ENCODE peak calls at places on chromosomes 5 and 9, in ten cellular contexts. One of them, this sample, is unnamed.

GRCh38 chr9:27791311-27791710 is 218.0 kb upstream of the C9orf72 start:
- DNase-seq in fibroblast of the aortic adventitia: no peak
- DNase-seq in ovary: no peak
- DNase-seq in IMR-90: no peak
- DNase-seq in spleen: no peak
- DNase-seq in heart right ventricle: no peak
- DNase-seq in GM12864: no peak
- DNase-seq in cardiac muscle cell: no peak
- DNase-seq in esophagus squamous epithelium: no peak
- DNase-seq in AG04450: no peak
- DNase-seq in this sample: peak

GRCh38 chr5:78537406-78537805 is 111.2 kb downstream of the LHFPL2 start:
- DNase-seq in fibroblast of the aortic adventitia: no peak
- DNase-seq in ovary: no peak
- DNase-seq in IMR-90: no peak
- DNase-seq in spleen: no peak
- DNase-seq in heart right ventricle: no peak
- DNase-seq in GM12864: no peak
- DNase-seq in cardiac muscle cell: no peak
- DNase-seq in esophagus squamous epithelium: no peak
- DNase-seq in AG04450: no peak
- DNase-seq in this sample: no peak

GRCh38 chr5:60195083-60195482 is 301.6 kb upstream of the PDE4D start:
- DNase-seq in fibroblast of the aortic adventitia: no peak
- DNase-seq in ovary: no peak
- DNase-seq in IMR-90: no peak
- DNase-seq in spleen: no peak
- DNase-seq in heart right ventricle: no peak
- DNase-seq in GM12864: no peak
- DNase-seq in cardiac muscle cell: no peak
- DNase-seq in esophagus squamous epithelium: no peak
- DNase-seq in AG04450: no peak
- DNase-seq in this sample: no peak

GRCh38 chr9:77224750-77225312 is 47.5 kb downstream of the VPS13A start:
- DNase-seq in fibroblast of the aortic adventitia: peak
- DNase-seq in ovary: no peak
- DNase-seq in IMR-90: peak
- DNase-seq in spleen: no peak
- DNase-seq in heart right ventricle: no peak
- DNase-seq in GM12864: no peak
- DNase-seq in cardiac muscle cell: peak
- DNase-seq in esophagus squamous epithelium: no peak
- DNase-seq in AG04450: peak
- DNase-seq in this sample: peak

GRCh38 chr5:74507596-74507995 is 132.9 kb downstream of the ENC1 start:
- DNase-seq in fibroblast of the aortic adventitia: no peak
- DNase-seq in ovary: no peak
- DNase-seq in IMR-90: no peak
- DNase-seq in spleen: no peak
- DNase-seq in heart right ventricle: no peak
- DNase-seq in GM12864: no peak
- DNase-seq in cardiac muscle cell: no peak
- DNase-seq in esophagus squamous epithelium: no peak
- DNase-seq in AG04450: no peak
- DNase-seq in this sample: no peak

GRCh38 chr5:140563554-140563953 is 844 bp downstream of the APBB3 start:
- DNase-seq in fibroblast of the aortic adventitia: no peak
- DNase-seq in ovary: peak
- DNase-seq in IMR-90: no peak
- DNase-seq in spleen: peak
- DNase-seq in heart right ventricle: no peak
- DNase-seq in GM12864: no peak
- DNase-seq in cardiac muscle cell: no peak
- DNase-seq in esophagus squamous epithelium: no peak
- DNase-seq in AG04450: no peak
- DNase-seq in this sample: no peak

GRCh38 chr5:17992296-17992695 is 358.0 kb downstream of the TAF11L14 start:
- DNase-seq in fibroblast of the aortic adventitia: no peak
- DNase-seq in ovary: no peak
- DNase-seq in IMR-90: no peak
- DNase-seq in spleen: no peak
- DNase-seq in heart right ventricle: no peak
- DNase-seq in GM12864: no peak
- DNase-seq in cardiac muscle cell: no peak
- DNase-seq in esophagus squamous epithelium: no peak
- DNase-seq in AG04450: no peak
- DNase-seq in this sample: no peak

GRCh38 chr5:43556857-43557593 is at the start of gene PAIP1:
- DNase-seq in fibroblast of the aortic adventitia: peak
- DNase-seq in ovary: peak
- DNase-seq in IMR-90: peak
- DNase-seq in spleen: peak
- DNase-seq in heart right ventricle: peak
- DNase-seq in GM12864: peak
- DNase-seq in cardiac muscle cell: peak
- DNase-seq in esophagus squamous epithelium: peak
- DNase-seq in AG04450: peak
- DNase-seq in this sample: peak

GRCh38 chr5:39216621-39217020 is 2.7 kb downstream of the FYB1 start:
- DNase-seq in fibroblast of the aortic adventitia: no peak
- DNase-seq in ovary: no peak
- DNase-seq in IMR-90: no peak
- DNase-seq in spleen: no peak
- DNase-seq in heart right ventricle: no peak
- DNase-seq in GM12864: no peak
- DNase-seq in cardiac muscle cell: no peak
- DNase-seq in esophagus squamous epithelium: no peak
- DNase-seq in AG04450: no peak
- DNase-seq in this sample: no peak

GRCh38 chr5:39214912-39215709 is 4.3 kb downstream of the FYB1 start:
- DNase-seq in fibroblast of the aortic adventitia: no peak
- DNase-seq in ovary: no peak
- DNase-seq in IMR-90: no peak
- DNase-seq in spleen: no peak
- DNase-seq in heart right ventricle: no peak
- DNase-seq in GM12864: no peak
- DNase-seq in cardiac muscle cell: no peak
- DNase-seq in esophagus squamous epithelium: no peak
- DNase-seq in AG04450: no peak
- DNase-seq in this sample: no peak

GRCh38 chr5:39211773-39212172 is 7.6 kb downstream of the FYB1 start:
- DNase-seq in fibroblast of the aortic adventitia: no peak
- DNase-seq in ovary: no peak
- DNase-seq in IMR-90: no peak
- DNase-seq in spleen: no peak
- DNase-seq in heart right ventricle: no peak
- DNase-seq in GM12864: no peak
- DNase-seq in cardiac muscle cell: no peak
- DNase-seq in esophagus squamous epithelium: no peak
- DNase-seq in AG04450: no peak
- DNase-seq in this sample: no peak

GRCh38 chr5:39215857-39216256 is 3.5 kb downstream of the FYB1 start:
- DNase-seq in fibroblast of the aortic adventitia: no peak
- DNase-seq in ovary: no peak
- DNase-seq in IMR-90: no peak
- DNase-seq in spleen: no peak
- DNase-seq in heart right ventricle: no peak
- DNase-seq in GM12864: no peak
- DNase-seq in cardiac muscle cell: no peak
- DNase-seq in esophagus squamous epithelium: no peak
- DNase-seq in AG04450: no peak
- DNase-seq in this sample: no peak

GRCh38 chr5:39213437-39214207 is 5.7 kb downstream of the FYB1 start:
- DNase-seq in fibroblast of the aortic adventitia: no peak
- DNase-seq in ovary: no peak
- DNase-seq in IMR-90: no peak
- DNase-seq in spleen: no peak
- DNase-seq in heart right ventricle: no peak
- DNase-seq in GM12864: no peak
- DNase-seq in cardiac muscle cell: no peak
- DNase-seq in esophagus squamous epithelium: no peak
- DNase-seq in AG04450: no peak
- DNase-seq in this sample: no peak
- H3K4me3 ChIP-seq in fibroblast of the aortic adventitia: no peak
- H3K4me3 ChIP-seq in ovary: no peak
- H3K4me3 ChIP-seq in IMR-90: no peak
- H3K4me3 ChIP-seq in spleen: peak
- H3K4me3 ChIP-seq in heart right ventricle: no peak
- H3K4me3 ChIP-seq in GM12864: no peak
- H3K4me3 ChIP-seq in cardiac muscle cell: no peak
- H3K4me3 ChIP-seq in esophagus squamous epithelium: no peak
- H3K4me3 ChIP-seq in AG04450: no peak
- H3K4me3 ChIP-seq in this sample: no peak

DNA sequence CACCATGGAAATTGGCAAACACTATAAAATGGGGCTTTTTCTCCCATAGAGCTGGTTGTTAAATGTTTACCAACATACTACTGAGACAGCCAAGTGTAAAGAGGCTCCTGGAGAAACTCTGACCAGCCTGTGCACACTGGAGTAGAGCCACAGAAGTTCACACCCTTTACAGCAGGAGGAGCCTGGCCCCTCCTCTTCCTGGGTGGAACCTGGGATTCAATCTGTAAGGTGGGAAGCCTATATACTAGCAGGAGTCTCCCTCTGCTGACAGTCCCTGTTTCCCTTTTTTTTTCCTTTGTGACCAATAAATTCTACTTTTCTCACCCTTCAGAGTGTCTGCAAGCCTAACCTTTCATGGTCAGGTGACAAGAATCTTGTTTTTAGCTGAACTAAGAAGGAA is 10.4 kb upstream of the SLC30A5 start:
- DNase-seq in fibroblast of the aortic adventitia: no peak
- DNase-seq in ovary: no peak
- DNase-seq in IMR-90: no peak
- DNase-seq in spleen: no peak
- DNase-seq in heart right ventricle: no peak
- DNase-seq in GM12864: no peak
- DNase-seq in cardiac muscle cell: peak
- DNase-seq in esophagus squamous epithelium: no peak
- DNase-seq in AG04450: no peak
- DNase-seq in this sample: peak
- TF ChIP-seq CTCF in fibroblast of the aortic adventitia: no peak
- TF ChIP-seq CTCF in ovary: no peak
- TF ChIP-seq CTCF in IMR-90: no peak
- TF ChIP-seq CTCF in spleen: no peak
- TF ChIP-seq CTCF in heart right ventricle: no peak
- TF ChIP-seq CTCF in GM12864: no peak
- TF ChIP-seq CTCF in cardiac muscle cell: peak
- TF ChIP-seq CTCF in esophagus squamous epithelium: no peak
- TF ChIP-seq CTCF in AG04450: no peak
- TF ChIP-seq CTCF in this sample: peak

GRCh38 chr5:61329729-61330128 is 2.3 kb upstream of the ZSWIM6 start:
- DNase-seq in fibroblast of the aortic adventitia: no peak
- DNase-seq in ovary: no peak
- DNase-seq in IMR-90: peak
- DNase-seq in spleen: no peak
- DNase-seq in heart right ventricle: no peak
- DNase-seq in GM12864: no peak
- DNase-seq in cardiac muscle cell: no peak
- DNase-seq in esophagus squamous epithelium: no peak
- DNase-seq in AG04450: no peak
- DNase-seq in this sample: peak

GRCh38 chr5:61330341-61330878 is 1.6 kb upstream of the ZSWIM6 start:
- DNase-seq in fibroblast of the aortic adventitia: peak
- DNase-seq in ovary: peak
- DNase-seq in IMR-90: peak
- DNase-seq in spleen: peak
- DNase-seq in heart right ventricle: peak
- DNase-seq in GM12864: no peak
- DNase-seq in cardiac muscle cell: peak
- DNase-seq in esophagus squamous epithelium: no peak
- DNase-seq in AG04450: no peak
- DNase-seq in this sample: peak

GRCh38 chr5:61328791-61329617 is 3.1 kb upstream of the ZSWIM6 start:
- DNase-seq in fibroblast of the aortic adventitia: peak
- DNase-seq in ovary: no peak
- DNase-seq in IMR-90: no peak
- DNase-seq in spleen: no peak
- DNase-seq in heart right ventricle: no peak
- DNase-seq in GM12864: no peak
- DNase-seq in cardiac muscle cell: no peak
- DNase-seq in esophagus squamous epithelium: no peak
- DNase-seq in AG04450: no peak
- DNase-seq in this sample: peak

GRCh38 chr5:61330879-61331406 is 1.1 kb upstream of the ZSWIM6 start:
- DNase-seq in fibroblast of the aortic adventitia: peak
- DNase-seq in ovary: peak
- DNase-seq in IMR-90: peak
- DNase-seq in spleen: peak
- DNase-seq in heart right ventricle: peak
- DNase-seq in GM12864: no peak
- DNase-seq in cardiac muscle cell: peak
- DNase-seq in esophagus squamous epithelium: peak
- DNase-seq in AG04450: no peak
- DNase-seq in this sample: peak

DNA sequence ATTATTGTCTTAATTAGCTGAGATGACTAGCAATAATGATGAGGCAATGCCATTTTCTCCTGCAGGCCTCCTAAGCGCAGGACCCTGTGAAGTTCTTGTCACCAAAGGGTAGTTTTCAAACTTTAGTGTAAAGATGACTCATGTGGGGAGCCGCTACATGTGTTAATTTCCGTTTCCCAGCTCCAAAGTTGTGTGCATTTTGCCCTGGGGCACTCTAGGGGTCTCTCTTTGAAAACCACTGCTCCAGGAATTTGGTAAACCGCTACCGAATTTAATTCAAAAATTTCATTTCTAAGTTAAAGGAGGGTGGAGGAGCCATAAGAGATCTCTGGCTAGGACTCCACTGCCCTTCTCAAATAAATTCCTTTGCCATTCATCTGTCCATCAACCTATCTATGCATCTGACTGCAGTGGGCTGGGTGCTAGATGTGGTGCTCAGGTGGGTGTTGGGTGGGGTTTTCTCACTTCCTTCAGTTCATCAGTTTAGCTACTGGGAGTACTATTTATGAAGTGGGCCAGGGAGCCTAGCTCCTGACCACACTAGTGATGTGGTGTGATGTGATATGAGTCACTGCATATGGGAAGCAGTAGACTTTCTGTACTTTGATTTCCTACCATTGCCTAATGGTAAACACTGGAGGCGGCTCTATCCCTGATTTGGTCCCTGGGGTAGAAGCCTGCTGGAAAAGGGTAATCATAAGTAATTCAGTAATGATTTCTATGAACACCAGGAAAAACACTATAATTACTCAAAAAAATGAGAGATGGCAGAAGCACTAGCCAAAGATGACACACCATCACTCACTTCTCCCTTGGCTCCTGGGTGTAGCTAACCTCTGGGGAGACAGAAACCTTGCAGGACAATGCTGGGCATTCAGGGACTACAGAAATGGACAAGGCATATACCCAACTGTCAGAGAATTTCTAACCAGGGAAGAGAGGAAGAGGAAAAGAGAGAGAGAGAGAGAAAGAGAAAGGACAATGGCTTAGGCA is 4.0 kb upstream of the ZSWIM6 start:
- DNase-seq in fibroblast of the aortic adventitia: peak
- DNase-seq in ovary: no peak
- DNase-seq in IMR-90: peak
- DNase-seq in spleen: no peak
- DNase-seq in heart right ventricle: no peak
- DNase-seq in GM12864: no peak
- DNase-seq in cardiac muscle cell: peak
- DNase-seq in esophagus squamous epithelium: no peak
- DNase-seq in AG04450: peak
- DNase-seq in this sample: peak
- H3K4me3 ChIP-seq in fibroblast of the aortic adventitia: no peak
- H3K4me3 ChIP-seq in ovary: no peak
- H3K4me3 ChIP-seq in IMR-90: no peak
- H3K4me3 ChIP-seq in spleen: no peak
- H3K4me3 ChIP-seq in heart right ventricle: no peak
- H3K4me3 ChIP-seq in GM12864: no peak
- H3K4me3 ChIP-seq in cardiac muscle cell: no peak
- H3K4me3 ChIP-seq in esophagus squamous epithelium: no peak
- H3K4me3 ChIP-seq in AG04450: no peak
- H3K4me3 ChIP-seq in this sample: no peak

GRCh38 chr9:126513159-126514036 is 100.3 kb upstream of the LMX1B start:
- DNase-seq in fibroblast of the aortic adventitia: no peak
- DNase-seq in ovary: no peak
- DNase-seq in IMR-90: no peak
- DNase-seq in spleen: peak
- DNase-seq in heart right ventricle: no peak
- DNase-seq in GM12864: no peak
- DNase-seq in cardiac muscle cell: no peak
- DNase-seq in esophagus squamous epithelium: no peak
- DNase-seq in AG04450: no peak
- DNase-seq in this sample: no peak

GRCh38 chr9:126516561-126516935 is 97.2 kb upstream of the LMX1B start:
- DNase-seq in fibroblast of the aortic adventitia: no peak
- DNase-seq in ovary: no peak
- DNase-seq in IMR-90: no peak
- DNase-seq in spleen: no peak
- DNase-seq in heart right ventricle: no peak
- DNase-seq in GM12864: no peak
- DNase-seq in cardiac muscle cell: no peak
- DNase-seq in esophagus squamous epithelium: no peak
- DNase-seq in AG04450: no peak
- DNase-seq in this sample: no peak

GRCh38 chr9:126515873-126516505 is 97.7 kb upstream of the LMX1B start:
- DNase-seq in fibroblast of the aortic adventitia: no peak
- DNase-seq in ovary: no peak
- DNase-seq in IMR-90: no peak
- DNase-seq in spleen: peak
- DNase-seq in heart right ventricle: no peak
- DNase-seq in GM12864: no peak
- DNase-seq in cardiac muscle cell: no peak
- DNase-seq in esophagus squamous epithelium: no peak
- DNase-seq in AG04450: no peak
- DNase-seq in this sample: no peak

GRCh38 chr9:126515001-126515872 is 98.5 kb upstream of the LMX1B start:
- DNase-seq in fibroblast of the aortic adventitia: no peak
- DNase-seq in ovary: no peak
- DNase-seq in IMR-90: no peak
- DNase-seq in spleen: peak
- DNase-seq in heart right ventricle: no peak
- DNase-seq in GM12864: no peak
- DNase-seq in cardiac muscle cell: no peak
- DNase-seq in esophagus squamous epithelium: no peak
- DNase-seq in AG04450: no peak
- DNase-seq in this sample: no peak

DNA sequence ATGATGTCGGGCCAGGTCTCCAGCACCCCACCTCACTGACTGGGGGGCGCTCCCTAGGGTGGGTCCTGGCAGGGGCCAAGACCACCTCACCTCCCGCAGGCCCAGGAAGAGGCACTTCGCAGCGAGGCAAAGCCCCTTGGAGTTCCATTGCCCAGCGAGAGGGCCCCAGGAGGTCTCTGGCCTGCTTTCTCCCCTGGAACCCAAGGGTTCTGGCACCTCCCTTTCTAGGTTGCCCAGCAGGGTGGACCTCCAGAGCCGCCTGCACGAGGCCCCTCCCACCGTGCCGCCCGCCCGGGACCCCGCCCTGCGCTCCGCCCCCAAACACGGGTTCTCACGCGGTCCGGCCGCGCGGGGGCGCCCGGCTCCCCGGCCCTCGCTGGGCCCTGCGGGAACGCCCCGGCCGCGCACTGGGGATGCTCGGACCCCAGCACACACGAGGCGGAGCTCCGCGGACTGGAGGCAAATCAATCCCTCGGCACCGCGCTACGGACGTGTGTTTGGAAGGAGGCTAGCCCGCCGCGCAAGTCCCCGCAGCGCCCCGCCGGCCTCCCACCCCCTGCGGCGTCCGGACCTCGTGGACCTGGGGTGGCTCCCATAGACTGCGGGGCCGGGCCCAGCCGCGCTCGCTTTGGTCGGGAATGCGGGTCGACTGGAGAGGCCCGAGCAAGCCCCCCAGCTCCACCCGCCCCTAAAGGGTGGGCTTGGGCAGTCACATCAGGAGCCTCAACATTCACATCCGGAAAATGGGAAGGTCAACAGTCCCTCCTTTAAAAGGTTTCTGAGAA is 99.5 kb upstream of the LMX1B start:
- DNase-seq in fibroblast of the aortic adventitia: peak
- DNase-seq in ovary: peak
- DNase-seq in IMR-90: peak
- DNase-seq in spleen: peak
- DNase-seq in heart right ventricle: peak
- DNase-seq in GM12864: no peak
- DNase-seq in cardiac muscle cell: peak
- DNase-seq in esophagus squamous epithelium: no peak
- DNase-seq in AG04450: no peak
- DNase-seq in this sample: peak
- TF ChIP-seq CTCF in fibroblast of the aortic adventitia: peak
- TF ChIP-seq CTCF in ovary: no peak
- TF ChIP-seq CTCF in IMR-90: peak
- TF ChIP-seq CTCF in spleen: peak
- TF ChIP-seq CTCF in heart right ventricle: peak
- TF ChIP-seq CTCF in GM12864: peak
- TF ChIP-seq CTCF in cardiac muscle cell: peak
- TF ChIP-seq CTCF in esophagus squamous epithelium: no peak
- TF ChIP-seq CTCF in AG04450: peak
- TF ChIP-seq CTCF in this sample: peak

This sample was measured in fibroblast of villous mesenchyme.